ENCODE peak calls at places on chromosome 18, in ten cellular contexts. One of them, this sample, is unnamed.

GRCh38 chr18:9827856-9828793 is 57.6 kb upstream of the TXNDC2 start:
- DNase-seq in mesenchymal stem cell: peak
- DNase-seq in tibial artery: no peak
- DNase-seq in BJ: peak
- DNase-seq in choroid plexus epithelial cell: peak
- DNase-seq in AG08396: peak
- DNase-seq in GM12891: no peak
- DNase-seq in NB4: peak
- DNase-seq in pulmonary artery endothelial cell: peak
- DNase-seq in SW 1271: peak
- DNase-seq in this sample: peak

GRCh38 chr18:55903911-55904310 is 315.9 kb upstream of the TCF4 start:
- DNase-seq in AG08396: no peak
- DNase-seq in choroid plexus epithelial cell: no peak
- DNase-seq in NB4: no peak
- DNase-seq in mesenchymal stem cell: no peak
- DNase-seq in pulmonary artery endothelial cell: no peak
- DNase-seq in tibial artery: no peak
- DNase-seq in BJ: no peak
- DNase-seq in GM12891: no peak
- DNase-seq in SW 1271: no peak
- DNase-seq in this sample: no peak

GRCh38 chr18:24657461-24657860 is 197.0 kb downstream of the HRH4 start:
- DNase-seq in mesenchymal stem cell: peak
- DNase-seq in BJ: no peak
- DNase-seq in choroid plexus epithelial cell: no peak
- DNase-seq in AG08396: no peak
- DNase-seq in tibial artery: no peak
- DNase-seq in pulmonary artery endothelial cell: no peak
- DNase-seq in SW 1271: no peak
- DNase-seq in NB4: peak
- DNase-seq in GM12891: no peak
- DNase-seq in this sample: peak

GRCh38 chr18:48193521-48194251 is 215.5 kb downstream of the ZBTB7C start:
- DNase-seq in SW 1271: no peak
- DNase-seq in GM12891: no peak
- DNase-seq in tibial artery: no peak
- DNase-seq in pulmonary artery endothelial cell: no peak
- DNase-seq in AG08396: no peak
- DNase-seq in choroid plexus epithelial cell: no peak
- DNase-seq in NB4: no peak
- DNase-seq in mesenchymal stem cell: no peak
- DNase-seq in BJ: no peak
- DNase-seq in this sample: no peak

GRCh38 chr18:76494181-76494540 is 881 bp downstream of the ZNF516 start:
- DNase-seq in AG08396: peak
- DNase-seq in NB4: peak
- DNase-seq in choroid plexus epithelial cell: peak
- DNase-seq in GM12891: no peak
- DNase-seq in tibial artery: no peak
- DNase-seq in SW 1271: no peak
- DNase-seq in pulmonary artery endothelial cell: no peak
- DNase-seq in BJ: no peak
- DNase-seq in mesenchymal stem cell: peak
- DNase-seq in this sample: no peak

GRCh38 chr18:63676526-63676925 is 14.8 kb upstream of the SERPINB3 start:
- DNase-seq in pulmonary artery endothelial cell: no peak
- DNase-seq in BJ: no peak
- DNase-seq in choroid plexus epithelial cell: no peak
- DNase-seq in NB4: peak
- DNase-seq in SW 1271: no peak
- DNase-seq in GM12891: peak
- DNase-seq in AG08396: no peak
- DNase-seq in mesenchymal stem cell: no peak
- DNase-seq in tibial artery: no peak
- DNase-seq in this sample: no peak

GRCh38 chr18:48802543-48803428 is 148.0 kb downstream of the SMAD7 start:
- DNase-seq in SW 1271: no peak
- DNase-seq in choroid plexus epithelial cell: no peak
- DNase-seq in AG08396: no peak
- DNase-seq in BJ: no peak
- DNase-seq in mesenchymal stem cell: no peak
- DNase-seq in NB4: no peak
- DNase-seq in pulmonary artery endothelial cell: no peak
- DNase-seq in GM12891: no peak
- DNase-seq in tibial artery: peak
- DNase-seq in this sample: no peak

GRCh38 chr18:79778291-79778791 is 19.4 kb upstream of the KCNG2 start:
- DNase-seq in choroid plexus epithelial cell: no peak
- DNase-seq in tibial artery: peak
- DNase-seq in NB4: no peak
- DNase-seq in GM12891: no peak
- DNase-seq in mesenchymal stem cell: no peak
- DNase-seq in pulmonary artery endothelial cell: no peak
- DNase-seq in AG08396: no peak
- DNase-seq in SW 1271: no peak
- DNase-seq in BJ: no peak
- DNase-seq in this sample: no peak

GRCh38 chr18:67367540-67367939 is 149.0 kb downstream of the DSEL start:
- DNase-seq in NB4: no peak
- DNase-seq in mesenchymal stem cell: peak
- DNase-seq in choroid plexus epithelial cell: no peak
- DNase-seq in GM12891: no peak
- DNase-seq in pulmonary artery endothelial cell: no peak
- DNase-seq in BJ: no peak
- DNase-seq in tibial artery: no peak
- DNase-seq in AG08396: no peak
- DNase-seq in SW 1271: no peak
- DNase-seq in this sample: no peak

GRCh38 chr18:36889316-36889715 is 60.4 kb downstream of the KIAA1328 start:
- DNase-seq in NB4: no peak
- DNase-seq in BJ: no peak
- DNase-seq in AG08396: no peak
- DNase-seq in mesenchymal stem cell: peak
- DNase-seq in choroid plexus epithelial cell: no peak
- DNase-seq in GM12891: no peak
- DNase-seq in SW 1271: no peak
- DNase-seq in pulmonary artery endothelial cell: no peak
- DNase-seq in tibial artery: no peak
- DNase-seq in this sample: peak